ENCODE peak calls at places on chromosome 6, in five cellular contexts. B is memory B cell; L is naive thymus-derived CD4-positive, alpha-beta T cell; W is stimulated activated CD4-positive, alpha-beta T cell treated with anti-CD3 and anti-CD28 coated beads, TNF-alpha, amount 100 ng/mL, for 24 hours; S is anterior cingulate cortex. J is an unnamed sample.

GRCh38 chr6:57248311-57248895 is 26.3 kb upstream of the RAB23 start:
- DNase-seq in B (no peak), L (no peak), W (no peak), S (no peak), J (no peak)

GRCh38 chr6:33696538-33697518 is 14.7 kb downstream of the UQCC2 start:
- DNase-seq in B (peak), L (peak), W (no peak), S (peak), J (peak)

GRCh38 chr6:149936743-149937142 is 5.1 kb upstream of the ULBP2 start:
- DNase-seq in B (no peak), L (no peak), W (no peak), S (no peak), J (no peak)

GRCh38 chr6:36351152-36351571 is 14.5 kb upstream of the BNIP5 start:
- DNase-seq in B (no peak), L (no peak), W (no peak), S (no peak), J (no peak)

GRCh38 chr6:22748681-22749080 is 179.3 kb downstream of the HDGFL1 start:
- DNase-seq in B (no peak), L (no peak), W (no peak), S (no peak), J (no peak)

GRCh38 chr6:136073216-136073615 is 176.9 kb downstream of the MTFR2 start:
- DNase-seq in B (no peak), L (no peak), W (no peak), S (no peak), J (no peak)

GRCh38 chr6:169841907-169842606 is 90.6 kb downstream of the ERMARD start:
- DNase-seq in B (no peak), L (no peak), W (no peak), S (no peak), J (no peak)

GRCh38 chr6:75199856-75200255 is 6.0 kb downstream of the COL12A1 start:
- DNase-seq in B (no peak), L (no peak), W (no peak), S (no peak), J (no peak)

GRCh38 chr6:51541847-51542246 is 545.6 kb downstream of the PKHD1 start:
- DNase-seq in B (no peak), L (no peak), W (no peak), S (no peak), J (peak)

GRCh38 chr6:153625089-153625488 is 414.0 kb upstream of the OPRM1 start:
- DNase-seq in B (no peak), L (no peak), W (no peak), S (no peak), J (no peak)

GRCh38 chr6:46784535-46784934 is 8.7 kb upstream of the MEP1A start:
- DNase-seq in B (no peak), L (no peak), W (no peak), S (no peak), J (no peak)

GRCh38 chr6:93210908-93211307 is 208.5 kb downstream of the EPHA7 start:
- DNase-seq in B (no peak), L (no peak), W (no peak), S (no peak), J (no peak)

GRCh38 chr6:137808191-137808590 is 58.9 kb upstream of the TNFAIP3 start:
- DNase-seq in B (no peak), L (no peak), W (no peak), S (no peak), J (peak)

GRCh38 chr6:16868968-16869367 is 107.7 kb upstream of the ATXN1 start:
- DNase-seq in B (no peak), L (no peak), W (no peak), S (no peak), J (peak)

GRCh38 chr6:15088904-15089568 is 156.8 kb upstream of the JARID2 start:
- DNase-seq in B (no peak), L (no peak), W (no peak), S (no peak), J (no peak)

GRCh38 chr6:164749126-164749758 is 560.2 kb downstream of the C6orf118 start:
- DNase-seq in B (no peak), L (no peak), W (no peak), S (no peak), J (peak)

GRCh38 chr6:449057-449430 is 57.5 kb downstream of the IRF4 start:
- DNase-seq in B (no peak), L (no peak), W (no peak), S (no peak), J (no peak)

GRCh38 chr6:12450446-12450845 is 160.3 kb downstream of the EDN1 start:
- DNase-seq in B (no peak), L (no peak), W (no peak), S (no peak), J (no peak)

GRCh38 chr6:44012078-44012493 is 115.2 kb downstream of the MRPL14 start:
- DNase-seq in B (no peak), L (no peak), W (no peak), S (no peak), J (peak)

GRCh38 chr6:134948142-134948541 is 1.8 kb downstream of the ALDH8A1 start:
- DNase-seq in B (no peak), L (no peak), W (no peak), S (no peak), J (no peak)

GRCh38 chr6:168186438-168186837 is 107.4 kb upstream of the FRMD1 start:
- DNase-seq in B (no peak), L (no peak), W (no peak), S (no peak), J (no peak)

GRCh38 chr6:137724495-137725211 is 142.4 kb upstream of the TNFAIP3 start:
- DNase-seq in B (no peak), L (no peak), W (no peak), S (no peak), J (no peak)

GRCh38 chr6:42136508-42137191 is 5.8 kb downstream of the C6orf132 start:
- DNase-seq in B (peak), L (no peak), W (no peak), S (no peak), J (peak)